ENCODE peak calls at places on chromosomes 11 and 22, in six cellular contexts. One of them, this sample, is unnamed.

GRCh38 chr22:40289991-40290459 is 56.3 kb upstream of the ADSL start:
- DNase-seq in mesenchymal stem cell: peak; percentile 30
- DNase-seq in CD8-positive, alpha-beta memory T cell: peak; percentile 49
- DNase-seq in mesendoderm: no peak
- DNase-seq in uterus: no peak
- DNase-seq in astrocyte: peak; percentile 6
- DNase-seq in this sample: no peak

GRCh38 chr11:28077524-28077923 is 30.4 kb downstream of the KIF18A start:
- DNase-seq in mesenchymal stem cell: no peak
- DNase-seq in CD8-positive, alpha-beta memory T cell: no peak
- DNase-seq in mesendoderm: no peak
- DNase-seq in uterus: no peak
- DNase-seq in astrocyte: no peak
- DNase-seq in this sample: no peak

GRCh38 chr22:19343470-19343869 is 52.0 kb upstream of the CLTCL1 start:
- DNase-seq in mesenchymal stem cell: no peak
- DNase-seq in CD8-positive, alpha-beta memory T cell: no peak
- DNase-seq in mesendoderm: no peak
- DNase-seq in uterus: no peak
- DNase-seq in astrocyte: no peak
- DNase-seq in this sample: no peak

GRCh38 chr11:69009441-69010211 is 3.4 kb downstream of the MRGPRF start:
- DNase-seq in mesenchymal stem cell: peak; percentile 10
- DNase-seq in CD8-positive, alpha-beta memory T cell: no peak
- DNase-seq in mesendoderm: no peak
- DNase-seq in uterus: no peak
- DNase-seq in astrocyte: no peak
- DNase-seq in this sample: no peak

GRCh38 chr11:69167916-69168691 is 12.4 kb downstream of the SMIM38 start:
- DNase-seq in mesenchymal stem cell: peak; percentile 22
- DNase-seq in CD8-positive, alpha-beta memory T cell: no peak
- DNase-seq in mesendoderm: no peak
- DNase-seq in uterus: no peak
- DNase-seq in astrocyte: no peak
- DNase-seq in this sample: peak; percentile 25

GRCh38 chr11:69904331-69905201 is 85.3 kb upstream of the FGF3 start:
- DNase-seq in mesenchymal stem cell: no peak
- DNase-seq in CD8-positive, alpha-beta memory T cell: no peak
- DNase-seq in mesendoderm: no peak
- DNase-seq in uterus: no peak
- DNase-seq in astrocyte: no peak
- DNase-seq in this sample: no peak

GRCh38 chr22:22616636-22617035 is 27.8 kb upstream of the GGTLC2 start:
- DNase-seq in mesenchymal stem cell: no peak
- DNase-seq in CD8-positive, alpha-beta memory T cell: no peak
- DNase-seq in mesendoderm: no peak
- DNase-seq in uterus: no peak
- DNase-seq in astrocyte: no peak
- DNase-seq in this sample: no peak

GRCh38 chr11:47412152-47412746 is 3.9 kb downstream of the SLC39A13 start:
- DNase-seq in mesenchymal stem cell: peak; percentile 56
- DNase-seq in CD8-positive, alpha-beta memory T cell: peak; percentile 42
- DNase-seq in mesendoderm: peak; percentile 75
- DNase-seq in uterus: no peak
- DNase-seq in astrocyte: no peak
- DNase-seq in this sample: peak; percentile 51

GRCh38 chr11:69515271-69516245 is 34.1 kb downstream of the LINC01488 start:
- DNase-seq in mesenchymal stem cell: no peak
- DNase-seq in CD8-positive, alpha-beta memory T cell: no peak
- DNase-seq in mesendoderm: no peak
- DNase-seq in uterus: peak; percentile 5
- DNase-seq in astrocyte: no peak
- DNase-seq in this sample: no peak

GRCh38 chr22:42473484-42474193 is 41.4 kb upstream of the NFAM1 start:
- DNase-seq in mesenchymal stem cell: peak; percentile 74
- DNase-seq in CD8-positive, alpha-beta memory T cell: no peak
- DNase-seq in mesendoderm: peak; percentile 72
- DNase-seq in uterus: no peak
- DNase-seq in astrocyte: peak; percentile 14
- DNase-seq in this sample: peak; percentile 56

GRCh38 chr11:12677131-12677530 is 2.9 kb downstream of the TEAD1 start:
- DNase-seq in mesenchymal stem cell: peak; percentile 53
- DNase-seq in CD8-positive, alpha-beta memory T cell: no peak
- DNase-seq in mesendoderm: peak; percentile 79
- DNase-seq in uterus: no peak
- DNase-seq in astrocyte: no peak
- DNase-seq in this sample: no peak

GRCh38 chr11:68043349-68044144 is 4.7 kb downstream of the TCIRG1 start:
- DNase-seq in mesenchymal stem cell: peak; percentile 89
- DNase-seq in CD8-positive, alpha-beta memory T cell: no peak
- DNase-seq in mesendoderm: no peak
- DNase-seq in uterus: peak; percentile 62
- DNase-seq in astrocyte: peak; percentile 22
- DNase-seq in this sample: no peak

GRCh38 chr22:28939394-28939793 is 56.0 kb downstream of the ZNRF3 start:
- DNase-seq in mesenchymal stem cell: no peak
- DNase-seq in CD8-positive, alpha-beta memory T cell: no peak
- DNase-seq in mesendoderm: no peak
- DNase-seq in uterus: no peak
- DNase-seq in astrocyte: no peak
- DNase-seq in this sample: no peak

GRCh38 chr22:28935713-28936112 is 52.3 kb downstream of the ZNRF3 start:
- DNase-seq in mesenchymal stem cell: no peak
- DNase-seq in CD8-positive, alpha-beta memory T cell: no peak
- DNase-seq in mesendoderm: no peak
- DNase-seq in uterus: no peak
- DNase-seq in astrocyte: no peak
- DNase-seq in this sample: no peak

GRCh38 chr22:28936200-28936599 is 52.8 kb downstream of the ZNRF3 start:
- DNase-seq in mesenchymal stem cell: no peak
- DNase-seq in CD8-positive, alpha-beta memory T cell: no peak
- DNase-seq in mesendoderm: no peak
- DNase-seq in uterus: no peak
- DNase-seq in astrocyte: no peak
- DNase-seq in this sample: no peak

GRCh38 chr22:28938286-28938833 is 55.0 kb downstream of the ZNRF3 start:
- DNase-seq in mesenchymal stem cell: no peak
- DNase-seq in CD8-positive, alpha-beta memory T cell: no peak
- DNase-seq in mesendoderm: peak; percentile 61
- DNase-seq in uterus: no peak
- DNase-seq in astrocyte: no peak
- DNase-seq in this sample: no peak

GRCh38 chr22:28937206-28938025 is 54.0 kb downstream of the ZNRF3 start:
- DNase-seq in mesenchymal stem cell: no peak
- DNase-seq in CD8-positive, alpha-beta memory T cell: no peak
- DNase-seq in mesendoderm: no peak
- DNase-seq in uterus: no peak
- DNase-seq in astrocyte: no peak
- DNase-seq in this sample: no peak
- H3K4me1 ChIP-seq in mesenchymal stem cell: peaks cover 5% of the 10 kb centered on the region
- H3K4me1 ChIP-seq in CD8-positive, alpha-beta memory T cell: no peaks in the 10 kb centered on the region
- H3K4me1 ChIP-seq in mesendoderm: peaks cover 9% of the 10 kb centered on the region
- H3K4me1 ChIP-seq in uterus: no peaks in the 10 kb centered on the region
- H3K4me1 ChIP-seq in astrocyte: no peaks in the 10 kb centered on the region
- H3K4me1 ChIP-seq in this sample: no peaks in the 10 kb centered on the region

DNA sequence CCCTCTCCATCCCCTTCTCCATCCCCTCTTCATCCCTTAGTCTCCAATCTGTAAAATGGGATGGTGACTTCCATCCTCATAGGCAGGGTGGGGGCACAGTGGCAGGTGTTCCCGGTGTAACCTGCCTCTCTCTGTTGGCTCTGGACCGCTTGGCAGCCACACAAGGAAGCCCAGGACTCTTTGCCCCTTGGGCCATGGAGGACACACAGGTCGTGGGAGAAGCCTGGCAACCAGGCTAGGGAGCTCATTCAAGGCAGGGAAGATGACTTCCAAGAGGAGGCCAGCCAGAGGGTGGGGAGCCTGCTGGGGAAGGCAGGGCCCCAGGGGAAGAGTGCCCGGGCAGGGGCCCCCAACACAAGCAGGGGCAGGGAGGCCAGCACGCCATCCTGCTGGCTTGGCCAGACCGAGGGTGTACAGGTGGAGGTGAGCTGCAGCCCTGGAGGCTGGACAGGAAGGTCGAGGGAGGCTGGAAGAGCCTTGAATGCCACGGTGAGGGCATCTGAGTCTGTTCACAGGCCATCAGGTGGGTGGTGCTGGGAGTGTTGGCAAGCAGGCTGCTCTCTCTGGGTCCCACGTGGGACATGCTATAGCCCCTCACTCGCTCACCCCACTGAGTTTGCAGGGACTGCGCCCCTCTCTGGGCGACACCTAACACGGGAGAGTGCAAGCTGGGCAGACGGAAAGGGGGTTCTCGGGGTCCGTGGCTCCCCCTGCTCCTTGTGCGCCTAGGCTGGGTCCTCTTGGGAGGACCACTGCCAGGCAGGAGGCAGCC is 15.5 kb upstream of the CTSD start:
- DNase-seq in mesenchymal stem cell: no peak
- DNase-seq in CD8-positive, alpha-beta memory T cell: no peak
- DNase-seq in mesendoderm: no peak
- DNase-seq in uterus: no peak
- DNase-seq in astrocyte: no peak
- DNase-seq in this sample: no peak
- H3K4me1 ChIP-seq in mesenchymal stem cell: peaks cover 42% of the 10 kb centered on the region
- H3K4me1 ChIP-seq in CD8-positive, alpha-beta memory T cell: no peaks in the 10 kb centered on the region
- H3K4me1 ChIP-seq in mesendoderm: no peaks in the 10 kb centered on the region
- H3K4me1 ChIP-seq in uterus: no peaks in the 10 kb centered on the region
- H3K4me1 ChIP-seq in astrocyte: peaks cover 6% of the 10 kb centered on the region
- H3K4me1 ChIP-seq in this sample: peaks cover 23% of the 10 kb centered on the region

GRCh38 chr22:37015587-37015878 is 3.7 kb downstream of the TST start:
- DNase-seq in mesenchymal stem cell: no peak
- DNase-seq in CD8-positive, alpha-beta memory T cell: no peak
- DNase-seq in mesendoderm: no peak
- DNase-seq in uterus: no peak
- DNase-seq in astrocyte: no peak
- DNase-seq in this sample: no peak
- H3K4me1 ChIP-seq in mesenchymal stem cell: peaks cover 27% of the 10 kb centered on the region
- H3K4me1 ChIP-seq in CD8-positive, alpha-beta memory T cell: peaks cover 6% of the 10 kb centered on the region
- H3K4me1 ChIP-seq in mesendoderm: no peaks in the 10 kb centered on the region
- H3K4me1 ChIP-seq in uterus: peaks cover 7% of the 10 kb centered on the region
- H3K4me1 ChIP-seq in astrocyte: peaks cover 9% of the 10 kb centered on the region
- H3K4me1 ChIP-seq in this sample: peaks cover 11% of the 10 kb centered on the region

GRCh38 chr22:46763051-46763705 is 728 bp downstream of the TBC1D22A start:
- DNase-seq in mesenchymal stem cell: peak; percentile 46
- DNase-seq in CD8-positive, alpha-beta memory T cell: peak; percentile 67
- DNase-seq in mesendoderm: peak; percentile 30
- DNase-seq in uterus: peak; percentile 68
- DNase-seq in astrocyte: no peak
- DNase-seq in this sample: no peak
- H3K4me1 ChIP-seq in mesenchymal stem cell: peaks cover 10% of the 10 kb centered on the region
- H3K4me1 ChIP-seq in CD8-positive, alpha-beta memory T cell: peaks cover 43% of the 10 kb centered on the region
- H3K4me1 ChIP-seq in mesendoderm: no peaks in the 10 kb centered on the region
- H3K4me1 ChIP-seq in uterus: no peaks in the 10 kb centered on the region
- H3K4me1 ChIP-seq in astrocyte: peaks cover 17% of the 10 kb centered on the region
- H3K4me1 ChIP-seq in this sample: peaks cover 19% of the 10 kb centered on the region

DNA sequence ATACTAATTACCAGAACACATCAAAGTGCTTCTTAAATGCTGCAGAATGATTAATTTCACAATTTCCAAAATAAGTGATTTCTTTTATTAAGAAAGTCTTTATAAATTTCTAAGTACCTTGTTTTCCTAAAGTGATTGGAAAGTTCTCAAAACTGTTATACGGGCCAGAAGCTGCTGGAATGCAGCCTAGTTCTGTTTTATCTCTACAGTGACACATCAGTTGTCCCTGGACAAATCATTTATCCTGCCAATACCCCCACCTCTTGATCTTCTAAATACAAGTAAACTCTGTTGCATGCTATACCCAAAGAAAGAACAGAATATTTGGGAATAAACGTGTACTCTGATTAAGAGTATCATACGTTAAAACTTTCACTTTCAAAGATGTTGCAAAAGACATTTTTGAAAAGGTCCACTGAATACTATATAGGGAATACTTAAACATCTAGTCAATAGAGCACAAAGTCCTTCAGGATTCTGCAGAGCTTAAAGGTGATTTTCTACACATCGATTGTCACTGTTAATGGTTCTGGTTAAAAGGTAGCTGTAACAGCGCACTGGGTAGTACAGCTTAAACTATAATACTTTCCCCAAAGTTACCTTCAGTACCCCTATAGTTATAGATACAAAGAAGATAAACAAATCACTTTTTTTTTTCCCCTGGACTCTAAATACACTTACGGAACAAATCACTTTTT is 92.1 kb upstream of the APOA1 start:
- DNase-seq in mesenchymal stem cell: peak; percentile 25
- DNase-seq in CD8-positive, alpha-beta memory T cell: no peak
- DNase-seq in mesendoderm: no peak
- DNase-seq in uterus: no peak
- DNase-seq in astrocyte: peak; percentile 21
- DNase-seq in this sample: no peak
- H3K4me1 ChIP-seq in mesenchymal stem cell: no peaks in the 10 kb centered on the region
- H3K4me1 ChIP-seq in CD8-positive, alpha-beta memory T cell: peaks cover 94% of the 10 kb centered on the region
- H3K4me1 ChIP-seq in mesendoderm: no peaks in the 10 kb centered on the region
- H3K4me1 ChIP-seq in uterus: peaks cover 13% of the 10 kb centered on the region
- H3K4me1 ChIP-seq in astrocyte: peaks cover 3% of the 10 kb centered on the region
- H3K4me1 ChIP-seq in this sample: peaks cover 23% of the 10 kb centered on the region

DNA sequence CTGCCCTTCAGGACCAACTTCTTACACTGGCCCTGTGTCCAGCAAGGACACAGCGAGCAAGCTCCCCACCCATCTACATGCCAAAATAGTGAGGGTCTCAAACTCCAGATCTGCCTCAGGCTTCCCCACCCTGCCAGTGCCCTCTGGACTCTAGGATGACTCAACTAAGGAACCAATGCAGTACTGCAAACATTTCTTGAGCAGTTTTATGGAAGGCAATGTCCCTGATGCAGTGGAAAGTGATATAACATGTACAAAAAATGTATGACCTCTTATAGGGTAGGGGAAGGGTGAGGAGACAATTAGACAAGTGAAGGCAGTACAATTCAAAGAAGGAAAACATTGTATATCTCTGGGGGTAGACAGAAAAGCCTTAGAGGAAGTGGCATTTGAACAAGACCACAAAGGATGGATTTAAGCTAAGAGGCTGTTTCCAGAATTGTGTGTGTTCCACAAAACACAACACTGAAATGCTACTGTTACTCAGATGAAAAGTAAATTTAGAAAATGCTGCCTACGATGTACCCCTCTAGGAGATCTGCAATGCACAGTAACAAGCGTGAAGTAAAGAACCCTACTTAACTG is 47.3 kb downstream of the RAB30 start:
- DNase-seq in mesenchymal stem cell: no peak
- DNase-seq in CD8-positive, alpha-beta memory T cell: no peak
- DNase-seq in mesendoderm: no peak
- DNase-seq in uterus: no peak
- DNase-seq in astrocyte: no peak
- DNase-seq in this sample: no peak
- H3K4me1 ChIP-seq in mesenchymal stem cell: peaks cover 12% of the 10 kb centered on the region
- H3K4me1 ChIP-seq in CD8-positive, alpha-beta memory T cell: peaks cover 19% of the 10 kb centered on the region
- H3K4me1 ChIP-seq in mesendoderm: no peaks in the 10 kb centered on the region
- H3K4me1 ChIP-seq in uterus: no peaks in the 10 kb centered on the region
- H3K4me1 ChIP-seq in astrocyte: no peaks in the 10 kb centered on the region
- H3K4me1 ChIP-seq in this sample: peaks cover 17% of the 10 kb centered on the region

This sample was measured in PC-3.